ENCODE peak calls at places on chromosomes 6 and 20, in nine cellular contexts. D, U, E, J, P, V, Q, Y and M are unnamed samples.

GRCh38 chr6:25157842-25158241 is 121.3 kb upstream of the CARMIL1 start:
- DNase-seq in E (no peak), U (no peak), Q (no peak), J (no peak), P (no peak), D (no peak), Y (no peak), V (no peak), M (no peak)

GRCh38 chr20:53803492-53804155 is 210.0 kb upstream of the ZNF217 start:
- DNase-seq in D (no peak), P (no peak), J (no peak), Y (no peak), V (no peak), U (no peak), E (no peak), Q (no peak), M (no peak)

GRCh38 chr20:51044796-51045195 is 21.9 kb upstream of the KCNG1 start:
- DNase-seq in E (no peak), V (no peak), Y (peak), Q (no peak), D (no peak), U (no peak), J (no peak), P (no peak), M (no peak)

GRCh38 chr6:129929433-129929832 is 68.3 kb upstream of the TMEM244 start:
- DNase-seq in U (no peak), Q (peak), Y (no peak), D (no peak), P (peak), J (no peak), E (no peak), V (peak), M (peak)

GRCh38 chr6:90274481-90275030 is 22.1 kb downstream of the BACH2 start:
- DNase-seq in Y (peak), Q (no peak), E (no peak), V (no peak), U (no peak), J (peak), P (no peak), D (peak), M (no peak)

GRCh38 chr6:162618463-162619002 is 109.0 kb downstream of the PRKN start:
- DNase-seq in Q (no peak), Y (no peak), E (no peak), V (no peak), U (no peak), D (no peak), P (no peak), J (no peak), M (no peak)

GRCh38 chr6:169231790-169232506 is 21.7 kb downstream of the THBS2 start:
- DNase-seq in V (no peak), U (no peak), E (no peak), P (no peak), J (no peak), Y (no peak), D (no peak), Q (no peak), M (no peak)

GRCh38 chr20:15561707-15562106 is 1011.5 kb downstream of the KIF16B start:
- DNase-seq in Q (no peak), V (no peak), P (no peak), J (no peak), D (no peak), U (no peak), E (no peak), Y (no peak), M (no peak)

GRCh38 chr6:7550433-7550801 is 8.9 kb downstream of the DSP start:
- DNase-seq in D (no peak), E (no peak), U (no peak), V (no peak), J (no peak), P (no peak), Q (no peak), Y (no peak), M (no peak)

GRCh38 chr6:158662607-158663464 is 13.0 kb downstream of the SYTL3 start:
- DNase-seq in P (peak), V (peak), J (no peak), U (no peak), Q (peak), E (no peak), Y (no peak), D (no peak), M (no peak)

GRCh38 chr6:3228791-3229565 is 1.5 kb upstream of the TUBB2B start:
- DNase-seq in Q (peak), Y (no peak), V (no peak), U (no peak), J (peak), P (peak), D (no peak), E (no peak), M (no peak)

GRCh38 chr20:37494301-37494700 is 26.7 kb upstream of the NNAT start:
- DNase-seq in E (no peak), V (no peak), P (no peak), U (no peak), Q (no peak), D (no peak), Y (no peak), J (no peak), M (no peak)

GRCh38 chr6:118551673-118552063 is 3.6 kb downstream of the PLN start:
- DNase-seq in E (no peak), V (peak), P (peak), J (no peak), Q (peak), U (no peak), D (no peak), Y (no peak), M (peak)

GRCh38 chr6:89999154-89999553 is 104.9 kb downstream of the GJA10 start:
- DNase-seq in Q (peak), E (peak), U (peak), V (no peak), D (no peak), P (no peak), J (no peak), Y (peak), M (no peak)

GRCh38 chr6:21245488-21245887 is 348.1 kb upstream of the SOX4 start:
- DNase-seq in U (no peak), Q (no peak), P (no peak), V (no peak), Y (no peak), E (no peak), D (no peak), J (no peak), M (no peak)

GRCh38 chr20:54475334-54476287 is at the start of gene DOK5:
- DNase-seq in P (peak), E (peak), J (no peak), Q (peak), U (peak), D (peak), V (peak), Y (no peak), M (peak)

GRCh38 chr6:84050408-84050807 is 16.8 kb downstream of the MRAP2 start:
- DNase-seq in J (no peak), U (no peak), Q (no peak), Y (no peak), D (no peak), P (no peak), E (no peak), V (no peak), M (no peak)

GRCh38 chr6:97203343-97203742 is 79.7 kb downstream of the MMS22L start:
- DNase-seq in J (no peak), Y (no peak), Q (no peak), V (no peak), U (no peak), E (no peak), P (peak), D (no peak), M (no peak)

GRCh38 chr20:1809121-1809520 is 86.1 kb upstream of the SIRPA start:
- DNase-seq in P (peak), Q (peak), J (no peak), D (no peak), E (no peak), V (peak), Y (no peak), U (no peak), M (peak)

GRCh38 chr20:61426361-61426760 is 174.3 kb downstream of the CDH4 start:
- DNase-seq in V (no peak), J (no peak), E (no peak), Y (no peak), U (no peak), Q (no peak), P (no peak), D (no peak), M (no peak)

GRCh38 chr20:826695-827323 is 6.7 kb upstream of the FAM110A start:
- DNase-seq in P (no peak), Y (peak), V (no peak), E (no peak), U (no peak), D (no peak), J (no peak), Q (no peak), M (no peak)

GRCh38 chr6:119076173-119076965 is 2.1 kb downstream of the FAM184A start:
- DNase-seq in Y (no peak), U (no peak), Q (no peak), J (no peak), P (no peak), V (no peak), E (no peak), D (no peak), M (no peak)

GRCh38 chr20:18031888-18032509 is 25.7 kb downstream of the OVOL2 start:
- DNase-seq in D (no peak), Y (no peak), J (no peak), E (no peak), V (no peak), U (no peak), P (no peak), Q (no peak), M (no peak)

GRCh38 chr20:53322651-53323050 is 271.0 kb downstream of the ZNF217 start:
- DNase-seq in Q (no peak), E (no peak), Y (no peak), P (no peak), V (no peak), J (no peak), D (no peak), U (no peak), M (no peak)

GRCh38 chr6:20708367-20709124 is 174.3 kb downstream of the CDKAL1 start:
- DNase-seq in Q (peak), P (peak), U (no peak), Y (no peak), D (no peak), V (peak), J (no peak), E (no peak), M (no peak)

GRCh38 chr6:118705799-118706481 is 54.5 kb upstream of the CEP85L start:
- DNase-seq in E (no peak), Q (peak), P (peak), J (no peak), U (no peak), V (peak), Y (peak), D (no peak), M (peak)

GRCh38 chr6:95815389-95816056 is 200.3 kb upstream of the FUT9 start:
- DNase-seq in E (no peak), Y (no peak), Q (no peak), P (no peak), D (no peak), U (no peak), J (no peak), V (no peak), M (no peak)

GRCh38 chr6:95819461-95819860 is 196.3 kb upstream of the FUT9 start:
- DNase-seq in Q (no peak), P (no peak), E (no peak), J (no peak), Y (no peak), D (no peak), V (no peak), U (no peak), M (no peak)

GRCh38 chr6:95819939-95820338 is 195.8 kb upstream of the FUT9 start:
- DNase-seq in P (no peak), V (no peak), J (no peak), Q (no peak), D (no peak), E (no peak), Y (no peak), U (no peak), M (no peak)
- TF ChIP-seq CTCF in P (no peak), V (no peak), J (no peak), Q (no peak), D (no peak), E (peak), Y (no peak), U (no peak), M (no peak)

DNA sequence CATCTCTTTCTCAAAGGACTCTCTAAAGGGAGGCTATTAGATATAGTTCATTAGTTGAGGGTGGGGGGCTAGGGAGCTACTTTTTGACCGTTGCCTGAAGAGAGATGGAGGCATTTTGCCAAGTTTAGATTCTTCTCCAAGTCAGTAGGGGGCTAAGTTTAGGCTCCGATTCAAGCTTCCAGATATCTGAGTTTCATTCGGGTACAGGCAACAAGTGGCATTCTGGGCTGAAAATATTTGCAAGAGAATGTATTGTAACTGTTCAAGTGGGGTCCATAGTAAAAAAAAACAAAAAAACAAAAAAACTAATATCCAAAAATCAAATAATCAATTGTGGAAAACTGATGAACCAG is 43.4 kb upstream of the PIM1 start:
- DNase-seq in Y (no peak), V (no peak), U (no peak), J (no peak), P (no peak), E (no peak), D (no peak), Q (no peak), M (no peak)
- H3K4me3 ChIP-seq in Y (no peak), V (no peak), U (no peak), J (no peak), P (no peak), E (no peak), D (no peak), Q (no peak), M (no peak)

DNA sequence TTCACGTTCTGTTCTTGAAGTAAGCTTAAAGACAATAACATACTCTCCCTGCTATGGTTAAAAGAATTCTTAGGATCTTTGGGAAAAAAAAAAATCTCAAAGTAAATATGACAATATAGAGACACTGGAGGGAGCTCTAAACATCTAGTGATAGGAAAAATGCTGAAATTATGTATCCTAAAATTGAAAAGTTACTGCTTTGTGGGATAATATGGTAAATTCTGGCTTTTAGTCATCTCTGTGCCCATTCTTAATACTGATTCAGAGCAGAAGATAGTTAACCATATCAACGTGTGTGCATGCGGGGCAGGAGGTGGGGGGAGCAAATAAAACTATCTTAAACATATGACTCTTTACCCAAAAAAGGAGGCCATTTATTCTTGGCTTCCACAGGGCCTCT is 165.4 kb downstream of the GMPR start:
- DNase-seq in V (peak), P (peak), Q (peak), Y (no peak), E (no peak), J (no peak), D (no peak), U (no peak), M (peak)
- TF ChIP-seq CTCF in V (peak), P (no peak), Q (peak), Y (no peak), E (peak), J (no peak), D (no peak), U (no peak), M (peak)

DNA sequence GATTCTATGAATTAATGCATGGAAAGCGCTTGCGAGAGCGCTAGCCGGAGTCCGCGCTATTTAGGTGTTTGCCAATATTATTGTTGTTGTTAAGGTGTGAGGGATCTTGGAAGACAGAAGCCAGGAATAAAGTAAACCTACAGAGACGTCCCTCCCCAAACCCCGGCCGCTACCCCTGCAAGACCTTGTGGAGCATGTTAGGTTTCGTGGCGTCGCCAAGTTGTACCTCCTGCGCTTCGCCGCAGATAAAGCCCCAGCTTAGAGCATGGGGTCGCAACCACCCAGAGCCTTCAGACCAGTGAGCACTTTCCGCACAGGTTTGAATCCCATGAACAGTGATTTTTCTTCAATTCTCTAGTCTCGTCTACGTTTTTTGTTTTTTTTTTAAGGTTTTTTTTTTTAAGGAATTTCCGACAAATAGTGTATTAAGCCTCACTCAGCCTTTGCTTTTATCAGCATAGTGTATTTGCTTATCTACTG is 16.9 kb upstream of the ZSCAN9 start:
- DNase-seq in E (no peak), D (no peak), P (no peak), V (no peak), Y (no peak), U (no peak), J (no peak), Q (no peak), M (no peak)
- H3K4me3 ChIP-seq in E (no peak), D (peak), P (peak), V (peak), Y (no peak), U (no peak), J (no peak), Q (peak), M (peak)

DNA sequence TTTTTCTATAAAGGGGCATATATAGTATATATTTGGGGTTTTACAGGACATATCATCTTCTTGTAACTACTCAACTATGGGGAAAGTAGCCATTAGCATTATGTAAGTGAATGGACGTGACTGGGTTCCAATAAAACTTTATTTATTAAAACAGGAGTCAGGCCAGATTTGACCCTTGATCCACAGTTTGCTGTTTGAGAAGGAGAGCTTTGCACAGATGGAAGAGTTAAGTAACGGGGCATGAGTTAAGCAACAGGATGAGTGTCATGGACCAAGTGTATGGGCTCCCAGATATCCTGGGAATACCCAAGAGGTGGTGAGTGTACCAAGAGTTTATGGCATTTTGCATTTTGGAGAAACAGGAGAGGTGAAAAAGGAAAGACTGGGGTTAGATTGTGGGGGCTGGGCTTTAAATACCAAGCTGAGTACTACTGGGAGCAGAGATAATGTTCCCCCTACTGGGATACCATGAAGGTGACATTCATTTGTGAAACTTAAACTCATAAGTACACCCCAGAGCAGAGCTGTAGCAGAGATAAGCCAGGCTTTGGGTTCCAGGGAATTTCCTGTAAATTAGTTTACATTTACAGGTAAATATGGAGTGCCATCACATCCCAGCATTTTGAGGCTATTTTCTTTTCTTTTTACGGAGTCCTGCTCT is 18.5 kb upstream of the SCUBE3 start:
- DNase-seq in E (no peak), J (no peak), V (no peak), U (no peak), D (no peak), Y (no peak), Q (no peak), P (no peak), M (peak)
- TF ChIP-seq CTCF in E (no peak), J (no peak), V (no peak), U (no peak), D (no peak), Y (no peak), Q (no peak), P (no peak), M (no peak)